ENCODE peak calls at places on chromosomes 11 and 22, in six cellular contexts. A is neural progenitor cell, H is neuronal stem cell, X is pancreas, F is GM23248, O is heart right ventricle. U is an unnamed sample. For H3K4me1, the result is how much of the 10 kb centered on the place peaks cover.

GRCh38 chr11:130546438-130546837 is 98.0 kb downstream of the ADAMTS15 start:
- DNase-seq in A (no peak), H (no peak), X (no peak), F (no peak), O (no peak), U (no peak)

GRCh38 chr11:62108017-62108750 is 15.6 kb upstream of the INCENP start:
- DNase-seq in A (peak), H (peak), X (no peak), F (peak), O (peak), U (no peak)

GRCh38 chr22:47190276-47190956 is 428.0 kb downstream of the TBC1D22A start:
- DNase-seq in A (no peak), H (no peak), X (no peak), F (no peak), O (no peak), U (peak)

GRCh38 chr11:38517991-38518390 is 1920.0 kb upstream of the RAG2 start:
- DNase-seq in A (no peak), H (no peak), X (no peak), F (no peak), O (no peak), U (no peak)

GRCh38 chr11:99795999-99796398 is 775.2 kb downstream of the CNTN5 start:
- DNase-seq in A (no peak), H (no peak), X (no peak), F (no peak), O (no peak), U (no peak)

GRCh38 chr11:97290444-97291041 is 900.7 kb downstream of the JRKL start:
- DNase-seq in A (no peak), H (no peak), X (no peak), F (no peak), O (no peak), U (no peak)

GRCh38 chr11:121328967-121329653 is 36.5 kb downstream of the SC5D start:
- DNase-seq in A (no peak), H (no peak), X (no peak), F (no peak), O (no peak), U (no peak)

GRCh38 chr11:86977441-86978050 is 22.4 kb upstream of the FZD4 start:
- DNase-seq in A (no peak), H (no peak), X (no peak), F (no peak), O (peak), U (no peak)

GRCh38 chr11:69394902-69395690 is 86.4 kb upstream of the LINC01488 start:
- DNase-seq in A (no peak), H (no peak), X (no peak), F (peak), O (no peak), U (peak)

GRCh38 chr11:23423119-23423518 is 562.8 kb upstream of the CCDC179 start:
- DNase-seq in A (no peak), H (no peak), X (no peak), F (no peak), O (no peak), U (no peak)

DNA sequence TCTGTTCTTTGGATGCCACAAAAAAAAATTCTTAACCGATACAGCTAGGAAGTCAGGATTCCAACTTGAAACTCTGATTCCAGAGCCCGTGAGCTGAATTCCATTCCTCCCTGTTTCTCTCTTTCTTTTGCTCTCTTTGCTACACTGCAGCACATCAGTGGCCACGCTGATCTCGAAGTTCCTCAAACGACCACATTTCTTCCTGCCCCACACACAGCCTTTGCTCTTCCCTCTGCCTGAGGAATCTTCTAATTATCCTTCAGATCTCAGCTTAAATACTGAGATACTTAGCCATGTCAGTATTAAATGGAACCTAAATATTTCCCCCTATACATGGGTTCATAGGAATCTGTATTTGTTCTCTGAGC is 86.8 kb downstream of the MAML2 start:
- DNase-seq in A (no peak), H (no peak), X (no peak), F (no peak), O (no peak), U (no peak)
- H3K4me1 ChIP-seq in A (under half), H (under half), X (under half), F (half or more), O (half or more), U (half or more)

GRCh38 chr22:40240160-40240559 is 62.4 kb downstream of the TNRC6B start:
- DNase-seq in A (peak), H (peak), X (no peak), F (no peak), O (no peak), U (no peak)
- H3K4me1 ChIP-seq in A (under half), H (under half), X (under half), F (under half), O (half or more), U (under half)

GRCh38 chr22:39996732-39997131 is 2.0 kb downstream of the FAM83F start:
- DNase-seq in A (no peak), H (no peak), X (no peak), F (no peak), O (no peak), U (no peak)

GRCh38 chr22:39999144-39999757 is 4.5 kb downstream of the FAM83F start:
- DNase-seq in A (peak), H (no peak), X (no peak), F (peak), O (no peak), U (no peak)

GRCh38 chr22:39997421-39997820 is 2.7 kb downstream of the FAM83F start:
- DNase-seq in A (no peak), H (no peak), X (no peak), F (no peak), O (no peak), U (no peak)

GRCh38 chr22:40000171-40000570 is 5.4 kb downstream of the FAM83F start:
- DNase-seq in A (no peak), H (no peak), X (no peak), F (no peak), O (no peak), U (no peak)

DNA sequence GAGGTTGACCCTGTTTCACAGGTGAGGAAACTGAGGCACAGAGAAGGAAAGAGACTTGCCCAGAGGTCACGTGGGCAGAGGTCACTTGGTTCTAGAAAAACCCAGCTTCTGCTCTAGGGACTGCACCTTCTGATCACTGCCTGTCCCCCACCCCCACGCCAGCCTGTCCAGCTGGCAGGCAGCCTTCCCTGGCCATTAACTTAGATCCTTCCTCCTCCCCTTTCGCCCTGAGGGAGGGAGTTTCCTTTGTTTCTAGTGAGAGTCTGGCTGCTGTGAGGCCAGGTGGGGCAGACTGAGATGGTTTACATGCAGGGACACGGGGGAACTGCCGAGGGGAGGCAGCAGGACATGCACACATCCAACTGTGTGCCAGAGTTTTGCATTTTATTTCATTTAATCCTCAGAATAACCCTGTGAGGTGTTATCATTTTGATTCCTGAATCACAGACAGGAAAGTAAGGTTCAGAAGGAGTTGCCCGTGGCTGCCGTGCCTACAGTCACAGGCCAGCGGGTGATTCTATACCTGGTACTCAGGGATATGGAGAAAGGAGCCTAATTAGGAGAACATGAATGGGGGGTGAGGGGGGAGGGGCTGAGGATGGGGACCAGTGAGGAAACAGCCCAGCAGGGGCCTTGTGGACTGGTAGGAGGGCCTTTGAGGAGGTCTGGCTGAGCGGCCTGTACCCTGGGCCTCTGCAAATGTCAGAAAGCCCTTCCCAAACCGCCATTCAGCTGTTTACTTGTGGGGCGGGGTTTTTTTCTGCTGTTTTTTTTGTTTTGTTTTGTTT is 3.4 kb downstream of the FAM83F start:
- DNase-seq in A (peak), H (no peak), X (peak), F (no peak), O (peak), U (no peak)
- H3K4me1 ChIP-seq in A (half or more), H (under half), X (under half), F (under half), O (under half), U (under half)

DNA sequence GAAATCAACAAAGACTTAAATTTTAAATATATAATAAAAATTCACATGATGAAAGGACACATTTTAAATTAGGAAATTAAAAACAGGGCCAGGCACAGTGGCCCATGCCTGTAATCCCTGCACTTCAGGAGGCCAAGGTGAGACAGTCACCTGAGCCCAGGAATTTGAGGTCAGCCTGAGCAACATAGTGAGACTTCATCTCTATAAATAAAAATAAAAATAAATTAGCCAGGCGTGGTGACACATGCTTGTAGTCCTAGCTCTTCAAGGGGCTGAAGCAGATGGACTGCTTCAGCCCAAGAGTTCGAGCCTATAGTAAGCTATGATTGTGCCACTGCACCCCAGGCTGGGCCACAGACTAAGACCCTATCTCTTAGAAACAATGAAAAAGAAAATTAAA is 29.3 kb downstream of the RRAS2 start:
- DNase-seq in A (no peak), H (no peak), X (no peak), F (no peak), O (no peak), U (no peak)
- H3K4me1 ChIP-seq in A (under half), H (under half), X (under half), F (under half), O (under half), U (under half)